ENCODE peak calls at places on chromosomes 12 and 14, in nine cellular contexts. J, E, N, X, M, S, T, V and P are unnamed samples.

GRCh38 chr14:69693823-69694729 is 72.9 kb upstream of the SRSF5 start:
- DNase-seq in N (peak; percentile 47), M (peak; percentile 25), E (peak; percentile 65), T (peak; percentile 80), J (peak; percentile 86), X (peak; percentile 80), V (no peak), S (no peak), P (no peak)

GRCh38 chr12:42868291-42868690 is 278.7 kb upstream of the PRICKLE1 start:
- DNase-seq in S (no peak), V (no peak), X (no peak), J (no peak), M (no peak), E (no peak), N (no peak), T (peak; percentile 52), P (no peak)

GRCh38 chr14:93953739-93954515 is 22.4 kb downstream of the ASB2 start:
- DNase-seq in S (no peak), X (no peak), J (no peak), V (no peak), E (no peak), M (no peak), N (no peak), T (no peak), P (peak; percentile 88)

GRCh38 chr14:73457050-73457934 is 1.1 kb downstream of the NUMB start:
- DNase-seq in E (peak; percentile 42), X (peak; percentile 63), V (peak; percentile 33), M (peak; percentile 47), T (peak; percentile 78), S (peak; percentile 40), N (peak; percentile 83), J (no peak), P (peak; percentile 80)

GRCh38 chr12:52873832-52874572 is 25.2 kb upstream of the KRT78 start:
- DNase-seq in X (peak; percentile 96), N (peak; percentile 99), V (peak; percentile 89), T (peak; percentile 97), J (peak; percentile 48), M (peak; percentile 96), E (peak; percentile 94), S (no peak), P (peak; percentile 100)

GRCh38 chr14:21069388-21070082 is 569 bp upstream of the ARHGEF40 start:
- DNase-seq in M (no peak), N (peak; percentile 64), V (peak; percentile 29), E (no peak), S (peak; percentile 69), X (peak; percentile 55), J (peak; percentile 85), T (no peak), P (peak; percentile 88)

GRCh38 chr12:54654926-54655325 is 6.8 kb upstream of the DCD start:
- DNase-seq in V (no peak), N (no peak), X (no peak), M (no peak), S (no peak), J (no peak), T (no peak), E (no peak), P (no peak)

GRCh38 chr12:15664491-15664890 is 124.7 kb downstream of the EPS8 start:
- DNase-seq in N (peak; percentile 51), E (no peak), J (no peak), X (no peak), T (peak; percentile 5), S (no peak), V (peak; percentile 56), M (peak; percentile 56), P (peak; percentile 62)

GRCh38 chr14:22852599-22852939 is 16.2 kb downstream of the MMP14 start:
- DNase-seq in T (no peak), J (no peak), V (no peak), X (no peak), N (no peak), E (no peak), M (no peak), S (no peak), P (no peak)

GRCh38 chr12:56955631-56956256 is 1.7 kb downstream of the RDH16 start:
- DNase-seq in N (peak; percentile 9), E (no peak), J (no peak), S (no peak), T (peak; percentile 46), M (peak; percentile 18), X (no peak), V (peak; percentile 22), P (no peak)

GRCh38 chr12:106220561-106220960 is 27.3 kb downstream of the CKAP4 start:
- DNase-seq in V (no peak), S (no peak), J (no peak), E (no peak), N (no peak), M (no peak), T (no peak), X (no peak), P (no peak)

GRCh38 chr12:78376257-78376656 is 488.3 kb upstream of the SYT1 start:
- DNase-seq in T (no peak), N (no peak), V (peak; percentile 2), X (no peak), S (no peak), J (no peak), E (no peak), M (no peak), P (no peak)

GRCh38 chr14:23052671-23053070 is 4.6 kb downstream of the CDH24 start:
- DNase-seq in V (no peak), X (no peak), J (no peak), T (no peak), S (no peak), E (no peak), N (no peak), M (no peak), P (no peak)

GRCh38 chr14:22824711-22825359 is 4.9 kb upstream of the MRPL52 start:
- DNase-seq in M (peak; percentile 81), J (peak; percentile 85), X (peak; percentile 75), T (peak; percentile 96), E (peak; percentile 53), N (peak; percentile 97), V (peak; percentile 98), S (no peak), P (peak; percentile 95)

GRCh38 chr14:106372870-106373657 is 846.7 kb downstream of the TMEM121 start:
- DNase-seq in X (no peak), S (no peak), M (peak; percentile 51), E (peak; percentile 43), J (peak; percentile 42), N (peak; percentile 8), T (no peak), V (no peak), P (no peak)
- H3K4me3 ChIP-seq in X (no peak overlapping the region), S (no peak overlapping the region), M (no peak overlapping the region), E (no peak overlapping the region), J (no peak overlapping the region), N (no peak overlapping the region), T (no peak overlapping the region), V (no peak overlapping the region), P (no peak overlapping the region)

GRCh38 chr12:122029620-122030426 is 8.1 kb downstream of the BCL7A start:
- DNase-seq in E (peak; percentile 73), V (no peak), T (peak; percentile 77), N (no peak), M (no peak), X (no peak), S (no peak), J (no peak), P (peak; percentile 84)

GRCh38 chr12:122032570-122032969 is 10.9 kb downstream of the BCL7A start:
- DNase-seq in S (no peak), J (no peak), X (no peak), M (no peak), E (no peak), T (no peak), V (no peak), N (no peak), P (no peak)

GRCh38 chr12:122030427-122030825 is 8.7 kb downstream of the BCL7A start:
- DNase-seq in S (no peak), M (no peak), X (no peak), V (no peak), T (no peak), E (no peak), N (no peak), J (no peak), P (no peak)

GRCh38 chr12:122028601-122029560 is 7.2 kb downstream of the BCL7A start:
- DNase-seq in J (no peak), V (no peak), S (no peak), X (no peak), E (no peak), T (peak; percentile 60), M (no peak), N (no peak), P (peak; percentile 55)

GRCh38 chr12:122031342-122032216 is 9.9 kb downstream of the BCL7A start:
- DNase-seq in S (no peak), M (peak; percentile 51), X (peak; percentile 34), E (peak; percentile 37), N (peak; percentile 58), T (no peak), V (no peak), J (no peak), P (peak; percentile 93)
- H3K4me2 ChIP-seq in S (no peak overlapping the region), M (no peak overlapping the region), X (no peak overlapping the region), E (no peak overlapping the region), N (no peak overlapping the region), T (no peak overlapping the region), V (no peak overlapping the region), J (no peak overlapping the region), P (no peak overlapping the region)

GRCh38 chr12:109952160-109952858 is 43.9 kb downstream of the GIT2 start:
- DNase-seq in E (no peak), N (no peak), V (no peak), X (no peak), M (no peak), T (no peak), J (no peak), S (no peak), P (peak; percentile 56)

GRCh38 chr12:109951751-109952150 is 44.4 kb downstream of the GIT2 start:
- DNase-seq in M (no peak), J (no peak), E (peak; percentile 85), T (peak; percentile 62), N (peak; percentile 58), V (peak; percentile 98), S (no peak), X (peak; percentile 21), P (peak; percentile 79)

GRCh38 chr12:109950625-109951024 is 45.5 kb downstream of the GIT2 start:
- DNase-seq in V (no peak), J (no peak), S (no peak), N (no peak), X (no peak), M (no peak), E (no peak), T (no peak), P (no peak)

GRCh38 chr12:109952873-109953272 is 43.3 kb downstream of the GIT2 start:
- DNase-seq in E (no peak), T (no peak), N (no peak), M (no peak), V (no peak), J (no peak), S (no peak), X (no peak), P (no peak)

GRCh38 chr12:109951136-109951535 is 45.0 kb downstream of the GIT2 start:
- DNase-seq in V (peak; percentile 96), N (peak; percentile 91), J (no peak), S (no peak), E (peak; percentile 18), T (peak; percentile 61), M (no peak), X (no peak), P (peak; percentile 84)
- H3K4me3 ChIP-seq in V (no peak overlapping the region), N (peak overlapping the region; percentile 48), J (no peak overlapping the region), S (no peak overlapping the region), E (peak overlapping the region; percentile 9), T (no peak overlapping the region), M (no peak overlapping the region), X (no peak overlapping the region), P (peak overlapping the region; percentile 34)

DNA sequence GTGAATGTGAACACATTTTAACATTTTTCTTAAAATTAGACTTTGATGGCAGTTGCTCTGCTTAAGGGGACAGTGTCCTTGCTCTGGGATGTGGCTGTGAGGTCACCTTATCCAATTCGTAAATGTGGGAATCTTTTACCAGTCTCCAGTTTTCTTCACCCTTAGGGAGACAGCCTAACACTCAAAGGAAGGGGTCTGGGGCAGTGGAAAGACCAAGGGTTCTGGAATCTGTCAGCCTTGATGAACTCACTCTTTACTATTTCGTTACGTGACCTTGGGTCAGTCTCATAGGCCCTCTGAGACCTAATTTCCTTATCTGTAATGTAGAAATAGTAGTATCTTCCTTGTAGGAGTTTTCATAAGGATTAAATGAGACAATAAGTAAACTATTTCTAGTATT is 245.6 kb upstream of the ATP2B1 start:
- DNase-seq in T (no peak), M (no peak), X (no peak), E (no peak), S (no peak), N (no peak), J (no peak), V (no peak), P (no peak)
- H3K4me2 ChIP-seq in T (no peak overlapping the region), M (no peak overlapping the region), X (no peak overlapping the region), E (no peak overlapping the region), S (no peak overlapping the region), N (no peak overlapping the region), J (no peak overlapping the region), V (no peak overlapping the region), P (no peak overlapping the region)